ENCODE peak calls at places on chromosomes 16 and 17, in ten cellular contexts. One of them, this sample, is unnamed.

GRCh38 chr17:67359960-67360817 is 6.2 kb downstream of the PSMD12 start:
- DNase-seq in tibial nerve: no peak
- DNase-seq in uterus: no peak
- DNase-seq in pancreas: no peak
- DNase-seq in heart left ventricle: no peak
- DNase-seq in kidney: no peak
- DNase-seq in mesenchymal stem cell: peak; percentile 18
- DNase-seq in neural progenitor cell: peak; percentile 35
- DNase-seq in sigmoid colon: no peak
- DNase-seq in aorta: no peak
- DNase-seq in this sample: no peak

GRCh38 chr16:17343028-17343427 is 127.7 kb downstream of the XYLT1 start:
- DNase-seq in aorta: no peak
- DNase-seq in tibial nerve: no peak
- DNase-seq in uterus: no peak
- DNase-seq in sigmoid colon: no peak
- DNase-seq in neural progenitor cell: no peak
- DNase-seq in heart left ventricle: no peak
- DNase-seq in kidney: no peak
- DNase-seq in mesenchymal stem cell: no peak
- DNase-seq in pancreas: no peak
- DNase-seq in this sample: no peak

GRCh38 chr16:81229811-81230210 is 8.7 kb upstream of the BCO1 start:
- DNase-seq in uterus: no peak
- DNase-seq in mesenchymal stem cell: no peak
- DNase-seq in aorta: no peak
- DNase-seq in sigmoid colon: no peak
- DNase-seq in tibial nerve: no peak
- DNase-seq in neural progenitor cell: no peak
- DNase-seq in heart left ventricle: no peak
- DNase-seq in kidney: no peak
- DNase-seq in pancreas: no peak
- DNase-seq in this sample: no peak

GRCh38 chr17:2239882-2240430 is 63.6 kb downstream of the SMG6 start:
- DNase-seq in mesenchymal stem cell: peak; percentile 89
- DNase-seq in heart left ventricle: peak; percentile 36
- DNase-seq in kidney: no peak
- DNase-seq in tibial nerve: peak; percentile 60
- DNase-seq in pancreas: no peak
- DNase-seq in aorta: peak; percentile 89
- DNase-seq in neural progenitor cell: no peak
- DNase-seq in uterus: peak; percentile 75
- DNase-seq in sigmoid colon: peak; percentile 84
- DNase-seq in this sample: no peak

GRCh38 chr17:49624896-49625295 is 49.2 kb downstream of the NXPH3 start:
- DNase-seq in kidney: no peak
- DNase-seq in neural progenitor cell: no peak
- DNase-seq in heart left ventricle: no peak
- DNase-seq in sigmoid colon: no peak
- DNase-seq in pancreas: no peak
- DNase-seq in tibial nerve: no peak
- DNase-seq in aorta: peak; percentile 65
- DNase-seq in uterus: no peak
- DNase-seq in mesenchymal stem cell: no peak
- DNase-seq in this sample: no peak

GRCh38 chr17:79810138-79811027 is 13.5 kb upstream of the CBX8 start:
- DNase-seq in aorta: peak; percentile 89
- DNase-seq in kidney: peak; percentile 88
- DNase-seq in heart left ventricle: peak; percentile 71
- DNase-seq in pancreas: peak; percentile 72
- DNase-seq in mesenchymal stem cell: peak; percentile 77
- DNase-seq in neural progenitor cell: peak; percentile 97
- DNase-seq in sigmoid colon: peak; percentile 82
- DNase-seq in uterus: peak; percentile 53
- DNase-seq in tibial nerve: no peak
- DNase-seq in this sample: no peak

GRCh38 chr16:25783226-25783625 is 91.5 kb downstream of the HS3ST4 start:
- DNase-seq in pancreas: no peak
- DNase-seq in heart left ventricle: no peak
- DNase-seq in mesenchymal stem cell: no peak
- DNase-seq in neural progenitor cell: no peak
- DNase-seq in sigmoid colon: no peak
- DNase-seq in tibial nerve: no peak
- DNase-seq in uterus: no peak
- DNase-seq in kidney: no peak
- DNase-seq in aorta: no peak
- DNase-seq in this sample: no peak

GRCh38 chr16:80824623-80825364 is 20.4 kb upstream of the CDYL2 start:
- DNase-seq in aorta: no peak
- DNase-seq in kidney: no peak
- DNase-seq in sigmoid colon: no peak
- DNase-seq in neural progenitor cell: peak; percentile 71
- DNase-seq in heart left ventricle: no peak
- DNase-seq in uterus: no peak
- DNase-seq in pancreas: no peak
- DNase-seq in tibial nerve: peak; percentile 29
- DNase-seq in mesenchymal stem cell: peak; percentile 40
- DNase-seq in this sample: no peak

GRCh38 chr17:46768540-46768870 is 50.0 kb downstream of the WNT3 start:
- DNase-seq in kidney: no peak
- DNase-seq in tibial nerve: no peak
- DNase-seq in heart left ventricle: no peak
- DNase-seq in uterus: no peak
- DNase-seq in sigmoid colon: no peak
- DNase-seq in neural progenitor cell: no peak
- DNase-seq in pancreas: no peak
- DNase-seq in aorta: no peak
- DNase-seq in mesenchymal stem cell: no peak
- DNase-seq in this sample: no peak

GRCh38 chr16:86363057-86363490 is 147.3 kb upstream of the FOXF1 start:
- DNase-seq in aorta: no peak
- DNase-seq in neural progenitor cell: no peak
- DNase-seq in tibial nerve: no peak
- DNase-seq in mesenchymal stem cell: peak; percentile 98
- DNase-seq in kidney: no peak
- DNase-seq in uterus: no peak
- DNase-seq in heart left ventricle: no peak
- DNase-seq in pancreas: no peak
- DNase-seq in sigmoid colon: peak; percentile 88
- DNase-seq in this sample: no peak

DNA sequence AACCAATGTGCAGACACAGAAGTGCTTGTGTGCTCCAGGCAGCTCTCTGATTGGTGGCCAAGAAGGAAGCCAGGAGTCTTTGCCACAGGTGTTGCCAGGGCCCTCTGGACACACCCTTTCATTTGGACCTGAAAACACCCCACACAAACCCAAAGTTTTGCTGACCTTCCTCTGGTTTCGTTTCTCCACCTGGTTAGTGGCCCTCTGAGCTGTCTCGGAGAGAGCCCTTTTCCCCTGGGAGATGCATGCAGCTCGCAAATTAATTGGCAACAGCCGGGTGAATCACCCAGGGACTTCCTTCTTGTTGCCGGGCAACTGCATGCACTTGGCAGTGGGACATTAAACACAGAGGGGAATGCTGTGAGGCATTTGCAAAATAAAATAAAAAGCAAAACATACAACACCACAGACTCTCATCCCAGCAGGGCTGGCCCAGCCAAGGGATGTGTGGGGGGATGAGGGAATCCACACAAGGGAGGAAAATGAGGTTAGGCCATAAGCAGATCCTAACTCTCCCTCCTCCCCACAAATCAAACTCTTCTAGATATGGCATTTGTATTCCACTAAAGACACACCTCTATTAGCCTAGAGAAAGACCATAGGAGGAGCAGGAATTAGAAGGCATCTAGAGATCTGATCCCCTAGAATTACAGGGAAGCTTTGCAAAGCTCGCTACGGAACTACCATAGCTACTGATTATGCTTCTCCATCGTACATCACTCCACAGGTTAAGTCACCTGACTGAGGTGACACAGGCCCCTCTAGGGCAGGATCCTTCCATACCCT is 286.7 kb downstream of the SOX9 start:
- DNase-seq in kidney: peak; percentile 90
- DNase-seq in aorta: peak; percentile 86
- DNase-seq in pancreas: peak; percentile 83
- DNase-seq in sigmoid colon: peak; percentile 80
- DNase-seq in uterus: peak; percentile 67
- DNase-seq in heart left ventricle: peak; percentile 33
- DNase-seq in tibial nerve: no peak
- DNase-seq in neural progenitor cell: no peak
- DNase-seq in mesenchymal stem cell: peak; percentile 97
- DNase-seq in this sample: no peak
- H3K4me1 ChIP-seq in kidney: peaks cover 4% of the 10 kb centered on the region
- H3K4me1 ChIP-seq in aorta: no peaks in the 10 kb centered on the region
- H3K4me1 ChIP-seq in pancreas: peaks cover 13% of the 10 kb centered on the region
- H3K4me1 ChIP-seq in sigmoid colon: peaks cover 22% of the 10 kb centered on the region
- H3K4me1 ChIP-seq in uterus: no peaks in the 10 kb centered on the region
- H3K4me1 ChIP-seq in heart left ventricle: peaks cover 12% of the 10 kb centered on the region
- H3K4me1 ChIP-seq in tibial nerve: peaks cover 5% of the 10 kb centered on the region
- H3K4me1 ChIP-seq in neural progenitor cell: peaks cover 4% of the 10 kb centered on the region
- H3K4me1 ChIP-seq in mesenchymal stem cell: peaks cover 28% of the 10 kb centered on the region
- H3K4me1 ChIP-seq in this sample: peaks cover 2% of the 10 kb centered on the region

GRCh38 chr17:73240561-73240960 is 21.1 kb downstream of the CPSF4L start:
- DNase-seq in tibial nerve: no peak
- DNase-seq in uterus: no peak
- DNase-seq in sigmoid colon: no peak
- DNase-seq in heart left ventricle: no peak
- DNase-seq in mesenchymal stem cell: no peak
- DNase-seq in aorta: no peak
- DNase-seq in neural progenitor cell: no peak
- DNase-seq in pancreas: no peak
- DNase-seq in kidney: no peak
- DNase-seq in this sample: no peak

GRCh38 chr17:73234746-73235145 is 26.9 kb downstream of the CPSF4L start:
- DNase-seq in uterus: no peak
- DNase-seq in kidney: no peak
- DNase-seq in heart left ventricle: no peak
- DNase-seq in pancreas: no peak
- DNase-seq in sigmoid colon: no peak
- DNase-seq in mesenchymal stem cell: no peak
- DNase-seq in tibial nerve: no peak
- DNase-seq in aorta: no peak
- DNase-seq in neural progenitor cell: no peak
- DNase-seq in this sample: no peak

GRCh38 chr17:73232587-73233373 is 28.9 kb downstream of the CPSF4L start:
- DNase-seq in uterus: no peak
- DNase-seq in sigmoid colon: peak; percentile 70
- DNase-seq in neural progenitor cell: peak; percentile 73
- DNase-seq in heart left ventricle: peak; percentile 26
- DNase-seq in mesenchymal stem cell: peak; percentile 51
- DNase-seq in pancreas: peak; percentile 48
- DNase-seq in aorta: peak; percentile 87
- DNase-seq in tibial nerve: no peak
- DNase-seq in kidney: peak; percentile 86
- DNase-seq in this sample: no peak

GRCh38 chr17:73231841-73232586 is 29.7 kb downstream of the CPSF4L start:
- DNase-seq in sigmoid colon: peak; percentile 97
- DNase-seq in aorta: peak; percentile 99
- DNase-seq in heart left ventricle: peak; percentile 97
- DNase-seq in kidney: peak; percentile 98
- DNase-seq in uterus: peak; percentile 97
- DNase-seq in pancreas: peak; percentile 96
- DNase-seq in mesenchymal stem cell: peak; percentile 94
- DNase-seq in neural progenitor cell: peak; percentile 97
- DNase-seq in tibial nerve: peak; percentile 95
- DNase-seq in this sample: peak; percentile 92

GRCh38 chr17:73237714-73238113 is 24.0 kb downstream of the CPSF4L start:
- DNase-seq in neural progenitor cell: no peak
- DNase-seq in pancreas: no peak
- DNase-seq in uterus: no peak
- DNase-seq in kidney: no peak
- DNase-seq in heart left ventricle: no peak
- DNase-seq in mesenchymal stem cell: no peak
- DNase-seq in aorta: no peak
- DNase-seq in tibial nerve: no peak
- DNase-seq in sigmoid colon: no peak
- DNase-seq in this sample: no peak
- H3K36me3 ChIP-seq in neural progenitor cell: peaks cover 5% of the 10 kb centered on the region
- H3K36me3 ChIP-seq in pancreas: peaks cover 6% of the 10 kb centered on the region
- H3K36me3 ChIP-seq in uterus: no peaks in the 10 kb centered on the region
- H3K36me3 ChIP-seq in kidney: peaks cover 12% of the 10 kb centered on the region
- H3K36me3 ChIP-seq in heart left ventricle: peaks cover 62% of the 10 kb centered on the region
- H3K36me3 ChIP-seq in mesenchymal stem cell: peaks cover 60% of the 10 kb centered on the region
- H3K36me3 ChIP-seq in aorta: peaks cover 3% of the 10 kb centered on the region
- H3K36me3 ChIP-seq in tibial nerve: no peaks in the 10 kb centered on the region
- H3K36me3 ChIP-seq in sigmoid colon: no peaks in the 10 kb centered on the region
- H3K36me3 ChIP-seq in this sample: peaks cover 8% of the 10 kb centered on the region

GRCh38 chr16:88763502-88764053 is 21.4 kb downstream of the PIEZO1 start:
- DNase-seq in aorta: no peak
- DNase-seq in heart left ventricle: no peak
- DNase-seq in uterus: no peak
- DNase-seq in sigmoid colon: no peak
- DNase-seq in mesenchymal stem cell: peak; percentile 52
- DNase-seq in pancreas: no peak
- DNase-seq in neural progenitor cell: peak; percentile 93
- DNase-seq in tibial nerve: no peak
- DNase-seq in kidney: no peak
- DNase-seq in this sample: no peak

GRCh38 chr16:88762258-88762870 is 22.7 kb downstream of the PIEZO1 start:
- DNase-seq in mesenchymal stem cell: no peak
- DNase-seq in heart left ventricle: no peak
- DNase-seq in neural progenitor cell: no peak
- DNase-seq in kidney: no peak
- DNase-seq in aorta: no peak
- DNase-seq in pancreas: no peak
- DNase-seq in tibial nerve: no peak
- DNase-seq in uterus: no peak
- DNase-seq in sigmoid colon: no peak
- DNase-seq in this sample: no peak

GRCh38 chr16:88762941-88763340 is 22.1 kb downstream of the PIEZO1 start:
- DNase-seq in neural progenitor cell: no peak
- DNase-seq in heart left ventricle: no peak
- DNase-seq in mesenchymal stem cell: no peak
- DNase-seq in tibial nerve: no peak
- DNase-seq in sigmoid colon: no peak
- DNase-seq in kidney: no peak
- DNase-seq in aorta: no peak
- DNase-seq in pancreas: no peak
- DNase-seq in uterus: no peak
- DNase-seq in this sample: no peak

GRCh38 chr16:88764913-88765349 is 20.1 kb downstream of the PIEZO1 start:
- DNase-seq in uterus: no peak
- DNase-seq in mesenchymal stem cell: peak; percentile 55
- DNase-seq in sigmoid colon: no peak
- DNase-seq in heart left ventricle: no peak
- DNase-seq in tibial nerve: no peak
- DNase-seq in aorta: no peak
- DNase-seq in neural progenitor cell: no peak
- DNase-seq in kidney: no peak
- DNase-seq in pancreas: peak; percentile 67
- DNase-seq in this sample: no peak

GRCh38 chr16:88764080-88764479 is 20.9 kb downstream of the PIEZO1 start:
- DNase-seq in sigmoid colon: no peak
- DNase-seq in uterus: no peak
- DNase-seq in aorta: no peak
- DNase-seq in heart left ventricle: no peak
- DNase-seq in mesenchymal stem cell: no peak
- DNase-seq in neural progenitor cell: no peak
- DNase-seq in kidney: no peak
- DNase-seq in tibial nerve: no peak
- DNase-seq in pancreas: no peak
- DNase-seq in this sample: no peak
- H3K4me1 ChIP-seq in sigmoid colon: peaks cover 97% of the 10 kb centered on the region
- H3K4me1 ChIP-seq in uterus: peaks cover 26% of the 10 kb centered on the region
- H3K4me1 ChIP-seq in aorta: no peaks in the 10 kb centered on the region
- H3K4me1 ChIP-seq in heart left ventricle: peaks cover 32% of the 10 kb centered on the region
- H3K4me1 ChIP-seq in mesenchymal stem cell: peaks cover 85% of the 10 kb centered on the region
- H3K4me1 ChIP-seq in neural progenitor cell: peaks cover 39% of the 10 kb centered on the region
- H3K4me1 ChIP-seq in kidney: peaks cover 76% of the 10 kb centered on the region
- H3K4me1 ChIP-seq in tibial nerve: peaks cover 36% of the 10 kb centered on the region
- H3K4me1 ChIP-seq in pancreas: peaks cover 6% of the 10 kb centered on the region
- H3K4me1 ChIP-seq in this sample: peaks cover 24% of the 10 kb centered on the region

GRCh38 chr16:22323998-22324786 is 27.0 kb downstream of the POLR3E start:
- DNase-seq in uterus: no peak
- DNase-seq in heart left ventricle: no peak
- DNase-seq in mesenchymal stem cell: no peak
- DNase-seq in sigmoid colon: no peak
- DNase-seq in tibial nerve: no peak
- DNase-seq in neural progenitor cell: no peak
- DNase-seq in pancreas: no peak
- DNase-seq in kidney: no peak
- DNase-seq in aorta: no peak
- DNase-seq in this sample: no peak
- H3K36me3 ChIP-seq in uterus: no peaks in the 10 kb centered on the region
- H3K36me3 ChIP-seq in heart left ventricle: peaks cover 87% of the 10 kb centered on the region
- H3K36me3 ChIP-seq in mesenchymal stem cell: peaks cover 72% of the 10 kb centered on the region
- H3K36me3 ChIP-seq in sigmoid colon: peaks cover 56% of the 10 kb centered on the region
- H3K36me3 ChIP-seq in tibial nerve: no peaks in the 10 kb centered on the region
- H3K36me3 ChIP-seq in neural progenitor cell: no peaks in the 10 kb centered on the region
- H3K36me3 ChIP-seq in pancreas: peaks cover 47% of the 10 kb centered on the region
- H3K36me3 ChIP-seq in kidney: peaks cover 9% of the 10 kb centered on the region
- H3K36me3 ChIP-seq in aorta: peaks cover 2% of the 10 kb centered on the region
- H3K36me3 ChIP-seq in this sample: peaks cover 58% of the 10 kb centered on the region